ENCODE peak calls at places on chromosomes 12 and 14, in four cellular contexts. R, C, M and T are unnamed samples.
A peak's percentile ranks its signal among the peaks of the same experiment; 100 is the strongest.

GRCh38 chr12:111792155-111792876 is 25.6 kb downstream of the ALDH2 start:
- DNase-seq in R (peak; percentile 73), C (peak; percentile 40), M (no peak), T (peak; percentile 89)

GRCh38 chr12:93913845-93914244 is 234.5 kb upstream of the PLXNC1 start:
- DNase-seq in C (peak; percentile 43), M (no peak), R (no peak), T (no peak)

GRCh38 chr12:28583771-28584261 is 393.6 kb downstream of the CCDC91 start:
- DNase-seq in R (no peak), C (peak; percentile 19), M (no peak), T (no peak)

GRCh38 chr12:132398386-132398991 is 69.1 kb upstream of the GALNT9 start:
- DNase-seq in C (no peak), M (no peak), R (no peak), T (no peak)

GRCh38 chr12:111298583-111299436 is 70.1 kb downstream of the PHETA1 start:
- DNase-seq in C (peak; percentile 48), R (no peak), M (no peak), T (no peak)

GRCh38 chr12:29145372-29146170 is 3.5 kb upstream of the FAR2 start:
- DNase-seq in R (no peak), C (no peak), M (no peak), T (no peak)

GRCh38 chr14:59251811-59252771 is 63.6 kb downstream of the DAAM1 start:
- DNase-seq in M (no peak), C (no peak), R (no peak), T (no peak)

GRCh38 chr14:95184413-95184790 is 27.1 kb upstream of the DICER1 start:
- DNase-seq in R (no peak), C (no peak), M (no peak), T (no peak)

GRCh38 chr12:131356485-131356884 is 354.4 kb upstream of the SFSWAP start:
- DNase-seq in R (no peak), M (no peak), C (no peak), T (no peak)

GRCh38 chr12:48296586-48297396 is 53.9 kb downstream of the ZNF641 start:
- DNase-seq in C (peak; percentile 69), M (no peak), R (peak; percentile 75), T (peak; percentile 86)

GRCh38 chr14:104753528-104754212 is 723 bp downstream of the SIVA1 start:
- DNase-seq in R (no peak), C (no peak), M (no peak), T (no peak)

GRCh38 chr12:2358986-2359658 is 306.3 kb downstream of the CACNA1C start:
- DNase-seq in C (no peak), R (no peak), M (no peak), T (no peak)

GRCh38 chr12:87152841-87153528 is 876.2 kb downstream of the C12orf50 start:
- DNase-seq in C (no peak), R (no peak), M (no peak), T (no peak)

GRCh38 chr12:132151766-132152410 is 7.6 kb downstream of the NOC4L start:
- DNase-seq in R (peak; percentile 50), C (no peak), M (peak; percentile 8), T (no peak)

GRCh38 chr14:94009767-94010166 is 12.7 kb downstream of the CCDC197 start:
- DNase-seq in M (no peak), R (no peak), C (peak; percentile 10), T (no peak)

GRCh38 chr12:11861155-11861863 is 209.4 kb upstream of the BCL2L14 start:
- DNase-seq in C (no peak), R (no peak), M (no peak), T (no peak)

GRCh38 chr14:65206448-65207096 is 104.3 kb upstream of the MAX start:
- DNase-seq in C (peak; percentile 54), M (no peak), R (no peak), T (no peak)